ENCODE peak calls at places on chromosomes 13 and 19, in seven cellular contexts. L is HepG2, U is Panc1, G is K562, W is SK-N-SH, Q is GM12878, N is H1. I is an unnamed sample.

GRCh38 chr13:113152894-113153809 is 5.3 kb upstream of the PROZ start:
- DNase-seq in L (peak), G (peak), Q (no peak), W (peak), U (no peak), N (peak), I (no peak)

GRCh38 chr13:97189943-97190342 is 32.2 kb upstream of the MBNL2 start:
- DNase-seq in W (no peak), L (no peak), U (no peak), N (no peak), G (no peak), Q (no peak), I (no peak)

GRCh38 chr19:28878862-28879566 is 333.9 kb downstream of the UQCRFS1 start:
- DNase-seq in G (peak), L (peak), N (peak), Q (no peak), U (peak), W (peak), I (peak)

GRCh38 chr19:17086129-17086528 is 10.6 kb downstream of the MYO9B start:
- DNase-seq in N (no peak), G (no peak), U (no peak), W (no peak), L (no peak), Q (no peak), I (no peak)

GRCh38 chr13:34361528-34361927 is 543.6 kb downstream of the RFC3 start:
- DNase-seq in W (peak), L (no peak), Q (no peak), N (no peak), G (no peak), U (no peak), I (no peak)

GRCh38 chr13:74210693-74211393 is 76.6 kb upstream of the KLF12 start:
- DNase-seq in U (no peak), L (no peak), N (no peak), W (peak), G (no peak), Q (no peak), I (no peak)

GRCh38 chr19:29819300-29819699 is 7.5 kb downstream of the CCNE1 start:
- DNase-seq in U (no peak), Q (no peak), N (no peak), G (no peak), W (no peak), L (no peak), I (no peak)

GRCh38 chr13:21233086-21233485 is 56.6 kb downstream of the MRPL57 start:
- DNase-seq in G (no peak), W (no peak), N (no peak), Q (no peak), U (no peak), L (no peak), I (no peak)

GRCh38 chr13:71759506-71760225 is 107.3 kb downstream of the DACH1 start:
- DNase-seq in L (peak), G (no peak), Q (no peak), N (no peak), U (no peak), W (no peak), I (no peak)

GRCh38 chr13:97802213-97802612 is 151.3 kb upstream of the IPO5 start:
- DNase-seq in W (no peak), L (no peak), G (no peak), Q (no peak), N (no peak), U (no peak), I (no peak)

GRCh38 chr13:45873491-45874360 is 22.2 kb upstream of the SIAH3 start:
- DNase-seq in L (peak), N (no peak), W (no peak), Q (no peak), U (no peak), G (no peak), I (peak)

GRCh38 chr19:5434351-5434917 is 20.8 kb upstream of the ZNRF4 start:
- DNase-seq in N (no peak), U (no peak), G (peak), Q (no peak), L (no peak), W (no peak), I (peak)

GRCh38 chr19:18364826-18365528 is 21.0 kb upstream of the GDF15 start:
- DNase-seq in N (no peak), U (peak), L (peak), W (peak), Q (no peak), G (peak), I (peak)

GRCh38 chr13:72397265-72397664 is 330.2 kb downstream of the MZT1 start:
- DNase-seq in U (no peak), N (no peak), Q (no peak), W (no peak), L (no peak), G (no peak), I (no peak)

GRCh38 chr13:103758222-103758621 is 692.0 kb upstream of the SLC10A2 start:
- DNase-seq in W (no peak), U (no peak), G (no peak), L (no peak), N (no peak), Q (no peak), I (no peak)

GRCh38 chr13:44231786-44232516 is 141.7 kb upstream of the SERP2 start:
- DNase-seq in U (no peak), Q (no peak), W (no peak), G (no peak), N (peak), L (peak), I (peak)

GRCh38 chr13:44153536-44153935 is 220.1 kb upstream of the SERP2 start:
- DNase-seq in Q (no peak), G (no peak), L (no peak), N (no peak), W (no peak), U (no peak), I (no peak)

GRCh38 chr13:44734204-44734707 is 158.1 kb upstream of the TSC22D1 start:
- DNase-seq in L (no peak), G (no peak), N (no peak), W (peak), Q (no peak), U (no peak), I (no peak)

DNA sequence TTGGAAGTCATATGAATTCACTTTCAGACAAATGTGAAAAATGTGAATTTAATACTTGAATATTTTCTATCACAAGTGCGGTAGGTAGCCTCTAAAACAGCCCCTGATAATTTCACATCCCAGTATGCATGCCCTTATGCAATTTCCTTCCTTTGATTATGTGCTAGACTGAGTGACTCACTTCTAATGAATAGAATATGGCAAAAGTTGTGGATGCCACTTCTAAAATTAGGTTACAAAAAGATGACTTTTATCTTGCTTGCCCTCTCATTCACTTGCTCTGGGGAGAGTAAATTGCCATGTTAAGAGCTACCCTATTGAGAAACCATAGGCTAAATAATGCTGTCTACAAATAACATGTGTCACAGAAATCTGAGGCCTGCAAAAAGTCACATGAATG is 402.5 kb upstream of the PCDH9 start:
- DNase-seq in Q (no peak), N (no peak), W (no peak), U (no peak), G (no peak), L (no peak), I (no peak)
- TF ChIP-seq SIN3A in Q (no peak), N (no peak), W (no peak), U (no peak), G (no peak), L (no peak), I (no peak)

GRCh38 chr19:48872884-48873475 is 759 bp downstream of the PPP1R15A start:
- DNase-seq in W (peak), Q (peak), L (peak), N (peak), U (no peak), G (peak), I (peak)
- TF ChIP-seq SIN3A in W (peak), Q (peak), L (peak), N (no peak), U (peak), G (no peak), I (no peak)

GRCh38 chr19:35179830-35180229 is 25.3 kb downstream of the FXYD5 start:
- DNase-seq in G (no peak), N (no peak), W (no peak), Q (no peak), L (no peak), U (no peak), I (no peak)

GRCh38 chr19:35178701-35179100 is 24.2 kb downstream of the FXYD5 start:
- DNase-seq in N (no peak), G (no peak), W (no peak), Q (no peak), L (no peak), U (no peak), I (no peak)

GRCh38 chr19:35176183-35176570 is 21.6 kb downstream of the FXYD5 start:
- DNase-seq in Q (no peak), U (no peak), L (no peak), G (no peak), W (no peak), N (no peak), I (no peak)

GRCh38 chr19:35174226-35174625 is 19.7 kb downstream of the FXYD5 start:
- DNase-seq in U (no peak), N (no peak), L (no peak), Q (no peak), W (no peak), G (no peak), I (no peak)

GRCh38 chr19:35177377-35178274 is 23.1 kb downstream of the FXYD5 start:
- DNase-seq in N (no peak), W (no peak), L (no peak), Q (no peak), U (no peak), G (no peak), I (no peak)
- TF ChIP-seq SIN3A in N (no peak), W (no peak), L (no peak), Q (no peak), U (no peak), G (no peak), I (no peak)

GRCh38 chr13:41709511-41709910 is 251.4 kb downstream of the VWA8 start:
- DNase-seq in N (no peak), W (no peak), G (no peak), U (no peak), Q (no peak), L (no peak), I (no peak)
- TF ChIP-seq SIN3A in N (no peak), W (no peak), G (no peak), U (no peak), Q (no peak), L (no peak), I (no peak)

DNA sequence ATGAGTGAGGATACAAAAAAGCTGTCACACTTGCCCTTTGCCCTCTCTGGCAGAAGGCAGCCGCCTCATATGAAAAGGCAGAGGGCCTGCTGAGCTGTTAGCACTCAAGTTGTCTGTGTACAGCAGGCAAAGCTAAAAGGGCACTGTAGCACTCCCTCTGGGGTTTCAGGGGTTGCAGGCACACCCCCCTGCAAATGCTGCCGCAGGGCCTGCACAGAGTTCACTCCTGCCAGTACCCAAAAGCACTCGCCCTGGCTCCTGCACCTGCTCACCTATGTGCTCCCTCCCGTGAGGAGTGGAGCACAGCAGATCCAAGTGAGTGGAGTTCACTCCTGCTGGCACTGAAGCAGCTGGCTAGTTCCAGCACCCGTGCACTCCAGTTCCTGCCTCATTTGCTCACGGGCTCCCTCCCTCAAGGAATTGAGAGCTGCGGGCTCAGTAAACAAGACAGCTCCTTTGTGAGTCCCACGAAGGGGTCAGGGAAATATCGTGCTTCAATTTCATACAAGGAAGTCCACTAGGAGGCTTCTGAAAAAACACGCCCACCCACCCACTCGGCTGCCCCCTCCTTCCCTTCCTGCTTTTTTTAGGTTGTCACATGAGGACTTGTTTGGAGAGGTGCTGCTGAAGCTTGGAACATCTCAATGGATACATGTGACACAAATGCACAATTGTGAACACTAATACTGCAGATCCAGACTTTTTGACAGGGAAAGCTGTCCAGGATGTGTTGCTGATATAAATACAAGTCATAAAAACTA is 9.9 kb upstream of the RCBTB2 start:
- DNase-seq in L (peak), Q (no peak), U (no peak), N (peak), W (no peak), G (no peak), I (no peak)
- TF ChIP-seq SIN3A in L (no peak), Q (no peak), U (no peak), N (no peak), W (no peak), G (no peak), I (no peak)

DNA sequence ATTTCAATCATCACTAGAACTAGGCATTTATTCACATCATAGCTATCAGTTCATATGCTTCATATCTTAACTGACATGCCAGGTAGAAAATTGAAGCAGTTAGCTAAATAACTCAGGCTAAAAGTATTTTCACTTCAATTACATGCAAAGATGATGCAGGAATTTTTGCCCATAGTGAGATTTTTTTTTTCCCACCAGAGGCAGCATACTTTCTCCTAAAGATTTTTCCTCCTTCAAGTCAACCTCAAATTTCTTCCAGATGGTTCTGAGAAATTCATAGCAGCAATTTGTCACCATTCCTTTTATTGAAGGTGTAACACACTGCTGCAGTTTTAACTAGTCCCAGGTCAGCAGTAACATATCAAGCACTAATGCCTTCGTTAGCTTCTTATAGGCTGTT is 141.9 kb downstream of the SUCLA2 start:
- DNase-seq in L (no peak), U (no peak), N (no peak), Q (no peak), W (no peak), G (no peak), I (no peak)
- TF ChIP-seq SIN3A in L (no peak), U (no peak), N (no peak), Q (no peak), W (no peak), G (no peak), I (no peak)

I was measured in HCT116.